ENCODE peak calls at places on chromosomes 13 and 19, in five cellular contexts. X, S, F, T and H are unnamed samples.

GRCh38 chr13:34369925-34370324 is 552.0 kb downstream of the RFC3 start:
- DNase-seq in X (no peak), S (no peak), F (no peak), T (no peak), H (no peak)

GRCh38 chr13:41621716-41622508 is 164.6 kb downstream of the RGCC start:
- DNase-seq in X (peak), S (no peak), F (no peak), T (no peak), H (peak)

GRCh38 chr13:60112771-60113170 is 51.0 kb downstream of the DIAPH3 start:
- DNase-seq in X (no peak), S (no peak), F (no peak), T (no peak), H (no peak)

GRCh38 chr19:9075064-9075964 is 11.5 kb upstream of the OR1M1 start:
- DNase-seq in X (peak), S (no peak), F (peak), T (no peak), H (peak)

GRCh38 chr13:49421391-49421790 is 22.5 kb downstream of the CAB39L start:
- DNase-seq in X (no peak), S (no peak), F (peak), T (no peak), H (peak)

GRCh38 chr13:59450218-59450617 is 713.5 kb downstream of the DIAPH3 start:
- DNase-seq in X (no peak), S (no peak), F (no peak), T (no peak), H (no peak)

GRCh38 chr19:35522745-35523327 is 5.3 kb downstream of the SBSN start:
- DNase-seq in X (no peak), S (no peak), F (no peak), T (no peak), H (no peak)

GRCh38 chr13:102394158-102395053 is 7.4 kb downstream of the FGF14 start:
- DNase-seq in X (peak), S (peak), F (no peak), T (peak), H (peak)

GRCh38 chr19:897442-898039 is 4.3 kb downstream of the RNU6-9 start:
- DNase-seq in X (no peak), S (no peak), F (no peak), T (no peak), H (no peak)

GRCh38 chr19:14686411-14686810 is 3.4 kb upstream of the ZNF333 start:
- DNase-seq in X (no peak), S (no peak), F (peak), T (no peak), H (peak)

GRCh38 chr19:29806098-29806866 is 5.5 kb upstream of the CCNE1 start:
- DNase-seq in X (peak), S (no peak), F (no peak), T (peak), H (peak)

GRCh38 chr13:34044041-34044440 is 226.1 kb downstream of the RFC3 start:
- DNase-seq in X (no peak), S (no peak), F (no peak), T (no peak), H (peak)

GRCh38 chr19:55368701-55369563 is 1.3 kb downstream of the IL11 start:
- DNase-seq in X (peak), S (no peak), F (no peak), T (no peak), H (no peak)

GRCh38 chr13:19607523-19608078 is 25.9 kb upstream of the MPHOSPH8 start:
- DNase-seq in X (no peak), S (no peak), F (no peak), T (no peak), H (no peak)

GRCh38 chr13:101144808-101145419 is 271.4 kb downstream of the NALCN start:
- DNase-seq in X (peak), S (no peak), F (peak), T (no peak), H (peak)

GRCh38 chr13:112133489-112134149 is 66.7 kb downstream of the SOX1 start:
- DNase-seq in X (no peak), S (no peak), F (no peak), T (no peak), H (no peak)

GRCh38 chr13:38147050-38147449 is 202.6 kb upstream of the UFM1 start:
- DNase-seq in X (no peak), S (no peak), F (no peak), T (no peak), H (no peak)

GRCh38 chr13:93496985-93497673 is 270.5 kb downstream of the GPC6 start:
- DNase-seq in X (no peak), S (no peak), F (no peak), T (no peak), H (peak)

GRCh38 chr19:43306097-43306496 is 36.8 kb upstream of the PSG9 start:
- DNase-seq in X (no peak), S (no peak), F (no peak), T (no peak), H (no peak)

GRCh38 chr13:61777281-61777680 is 361.6 kb upstream of the PCDH20 start:
- DNase-seq in X (no peak), S (no peak), F (no peak), T (no peak), H (no peak)

GRCh38 chr19:33100894-33101644 is 20.1 kb downstream of the GPATCH1 start:
- DNase-seq in X (no peak), S (no peak), F (no peak), T (no peak), H (no peak)

GRCh38 chr13:107767119-107767518 is 448.2 kb downstream of the LIG4 start:
- DNase-seq in X (no peak), S (no peak), F (no peak), T (no peak), H (no peak)

DNA sequence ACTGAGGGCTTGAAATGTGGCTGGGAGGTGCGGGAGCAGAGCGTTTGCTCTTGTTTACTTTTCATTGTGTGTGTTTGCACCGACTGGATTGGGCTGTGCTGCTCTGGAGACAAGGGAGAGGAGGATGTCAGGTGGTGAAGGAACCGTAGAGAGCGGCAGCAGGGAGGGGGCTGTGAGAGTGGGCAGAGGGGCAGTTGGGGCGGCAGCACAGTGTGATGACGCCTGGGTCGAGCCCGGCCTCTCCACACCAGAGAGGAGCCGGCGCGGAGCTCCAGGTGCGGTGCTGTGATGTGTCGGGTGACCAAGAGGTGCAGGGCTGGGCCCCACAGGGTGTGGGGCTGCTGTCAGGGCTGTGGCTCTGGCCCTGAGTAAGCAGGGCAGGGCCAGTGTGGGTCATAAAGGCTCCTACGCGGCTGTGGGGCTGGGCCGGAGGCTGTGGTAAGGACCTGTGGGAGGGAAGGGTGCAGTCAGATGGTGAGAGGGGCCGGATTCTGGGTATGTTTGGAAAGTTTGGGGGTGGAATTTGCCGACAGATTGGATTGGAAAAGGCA is 10.5 kb downstream of the NAXD start:
- DNase-seq in X (no peak), S (no peak), F (no peak), T (no peak), H (no peak)
- H3K27ac ChIP-seq in X (no peak), S (no peak), F (no peak), T (no peak), H (no peak)

GRCh38 chr19:38635483-38636399 is 11.7 kb upstream of the ACTN4 start:
- DNase-seq in X (no peak), S (no peak), F (no peak), T (no peak), H (no peak)

GRCh38 chr19:38632476-38633213 is 13.7 kb downstream of the EIF3K start:
- DNase-seq in X (no peak), S (no peak), F (no peak), T (no peak), H (no peak)

GRCh38 chr19:38639679-38640078 is 7.8 kb upstream of the ACTN4 start:
- DNase-seq in X (no peak), S (no peak), F (no peak), T (no peak), H (no peak)

GRCh38 chr19:38638461-38638860 is 9.0 kb upstream of the ACTN4 start:
- DNase-seq in X (no peak), S (no peak), F (no peak), T (no peak), H (no peak)

DNA sequence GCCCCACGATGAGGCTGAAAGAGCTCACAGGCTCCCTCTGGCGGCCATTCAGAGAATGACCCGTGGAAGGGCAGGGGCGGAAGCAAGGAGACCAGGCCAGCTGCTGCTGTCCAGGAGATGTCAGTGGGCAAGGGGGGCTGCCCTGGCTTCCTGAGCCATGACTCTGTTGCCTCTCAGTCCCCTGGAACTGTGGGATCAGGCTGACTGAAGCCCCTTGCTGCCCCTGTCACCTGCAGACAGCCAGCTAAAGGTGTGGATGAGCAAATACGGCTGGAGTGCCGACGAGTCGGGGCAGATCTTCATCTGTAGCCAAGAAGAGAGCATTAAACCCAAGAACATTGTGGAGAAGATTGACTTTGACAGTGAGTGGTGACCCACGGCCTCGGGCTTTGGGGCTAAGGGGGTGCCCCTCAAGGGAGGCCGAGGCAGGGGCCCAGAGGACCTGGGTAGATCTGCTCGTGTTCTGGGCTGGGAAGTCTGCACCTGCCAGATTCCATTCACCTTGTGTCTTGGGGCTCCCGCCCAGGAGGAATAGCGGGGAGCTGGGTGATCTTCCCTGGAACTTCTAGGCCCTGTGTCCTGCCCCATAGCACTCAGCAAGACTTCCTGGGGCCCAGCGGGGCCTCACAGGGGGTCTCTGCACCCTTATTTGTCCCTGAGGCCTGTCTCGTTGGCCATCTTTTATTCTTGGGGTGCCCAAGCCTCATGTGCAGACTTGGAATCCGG is 12.5 kb upstream of the ACTN4 start:
- DNase-seq in X (peak), S (peak), F (no peak), T (peak), H (peak)
- H3K27ac ChIP-seq in X (no peak), S (no peak), F (no peak), T (no peak), H (no peak)

DNA sequence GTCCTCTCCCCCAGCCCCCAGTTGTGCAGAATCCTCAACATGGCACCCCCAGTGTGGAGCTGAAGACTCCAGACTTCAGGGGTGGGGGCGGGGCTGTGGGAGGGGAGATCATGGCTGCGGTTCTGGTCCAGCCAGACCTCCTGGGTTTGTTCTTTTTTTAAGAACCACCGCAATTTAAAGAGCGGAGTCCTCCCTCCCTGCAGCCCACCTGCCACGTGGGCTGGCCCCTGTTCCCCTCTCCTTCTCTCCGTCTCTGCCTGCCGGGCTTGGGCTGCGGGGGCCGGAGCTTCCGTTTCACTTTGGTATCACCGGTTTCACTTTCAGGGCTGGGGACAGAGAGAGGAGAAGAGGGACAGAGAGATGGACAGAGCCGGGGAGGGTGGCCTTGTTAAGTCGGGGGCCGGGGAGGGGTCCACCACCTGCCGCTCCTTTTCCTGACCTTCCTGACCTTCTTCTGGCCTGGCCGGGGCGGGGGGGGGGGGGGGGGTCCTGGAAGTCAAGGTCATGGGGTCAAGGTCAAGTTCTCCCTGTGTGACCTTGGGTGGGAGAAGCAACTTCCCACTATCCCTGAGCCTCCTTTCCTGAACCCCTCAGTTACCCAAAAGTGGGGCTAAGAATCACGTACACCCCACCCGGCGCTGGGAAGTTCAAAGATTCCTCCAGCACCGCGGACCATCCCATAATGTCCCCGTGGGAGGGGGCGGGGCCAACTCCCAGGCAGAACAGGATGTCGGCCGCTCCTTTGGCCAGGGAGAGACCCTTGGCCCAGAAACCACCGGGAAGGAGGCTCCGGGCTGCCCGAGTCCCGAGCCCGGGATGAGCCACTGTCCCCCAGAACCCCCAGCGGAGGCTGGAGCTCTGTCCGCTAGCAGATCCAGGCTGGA is 11.3 kb upstream of the ZBTB7A start:
- DNase-seq in X (no peak), S (peak), F (no peak), T (no peak), H (peak)
- H3K27ac ChIP-seq in X (no peak), S (peak), F (no peak), T (peak), H (no peak)

DNA sequence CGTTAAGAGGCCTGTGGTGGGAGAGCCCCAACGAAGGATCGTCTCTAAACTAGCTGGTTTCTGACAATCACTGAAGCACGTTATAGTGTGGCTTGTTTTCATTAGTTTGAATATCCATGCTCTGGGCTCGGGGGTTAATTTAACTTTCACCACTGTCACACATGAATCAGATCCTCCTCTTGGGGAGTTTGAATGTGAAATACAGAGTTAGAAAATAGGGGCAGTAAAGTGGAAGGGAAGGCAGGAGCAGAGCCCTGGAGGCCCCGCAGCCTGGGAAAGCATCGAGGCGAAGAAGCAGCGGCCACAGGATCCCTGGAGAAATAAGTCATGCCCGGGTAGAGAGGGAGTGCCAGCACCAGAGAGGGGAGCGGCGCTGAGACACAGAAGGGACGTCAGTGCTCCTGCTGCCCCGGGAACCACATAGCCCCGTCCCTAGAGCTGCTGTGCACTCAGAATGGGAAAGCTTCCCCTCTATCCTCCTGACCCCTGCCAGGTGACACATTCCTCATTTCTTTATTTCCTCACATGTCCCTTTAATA is 31.2 kb upstream of the AMER2 start:
- DNase-seq in X (no peak), S (no peak), F (no peak), T (no peak), H (no peak)
- H3K27ac ChIP-seq in X (no peak), S (no peak), F (no peak), T (no peak), H (no peak)

GRCh38 chr13:27624071-27624470 is 2.4 kb downstream of the POLR1D start:
- DNase-seq in X (no peak), S (no peak), F (no peak), T (no peak), H (no peak)
- H3K27ac ChIP-seq in X (no peak), S (no peak), F (no peak), T (no peak), H (no peak)

GRCh38 chr19:38845374-38846024 is 4.3 kb downstream of the HNRNPL start:
- DNase-seq in X (no peak), S (no peak), F (no peak), T (no peak), H (no peak)
- H3K27ac ChIP-seq in X (no peak), S (no peak), F (no peak), T (no peak), H (no peak)